ENCODE peak calls at places on chromosomes 12 and 14, in nine cellular contexts. One of them, this sample, is unnamed.

GRCh38 chr14:24307575-24308341 is at the start of gene CIDEB:
- DNase-seq in lung: peak; percentile 76
- DNase-seq in fibroblast of pulmonary artery: peak; percentile 66
- DNase-seq in OCI-LY7: peak; percentile 67
- DNase-seq in endothelial cell: peak; percentile 78
- DNase-seq in neural progenitor cell: peak; percentile 66
- DNase-seq in omental fat pad: peak; percentile 60
- DNase-seq in CD14-positive monocyte: peak; percentile 76
- DNase-seq in neural crest cell: peak; percentile 71
- DNase-seq in this sample: peak; percentile 47

GRCh38 chr12:111488271-111488670 is 82.5 kb downstream of the SH2B3 start:
- DNase-seq in lung: no peak
- DNase-seq in neural crest cell: no peak
- DNase-seq in OCI-LY7: no peak
- DNase-seq in fibroblast of pulmonary artery: peak; percentile 76
- DNase-seq in CD14-positive monocyte: no peak
- DNase-seq in omental fat pad: no peak
- DNase-seq in endothelial cell: no peak
- DNase-seq in neural progenitor cell: no peak
- DNase-seq in this sample: no peak

GRCh38 chr12:68905731-68906130 is 27.2 kb downstream of the CPM start:
- DNase-seq in neural progenitor cell: no peak
- DNase-seq in OCI-LY7: no peak
- DNase-seq in neural crest cell: no peak
- DNase-seq in CD14-positive monocyte: no peak
- DNase-seq in lung: no peak
- DNase-seq in fibroblast of pulmonary artery: no peak
- DNase-seq in endothelial cell: no peak
- DNase-seq in omental fat pad: no peak
- DNase-seq in this sample: no peak

GRCh38 chr12:14148489-14149240 is 167.3 kb upstream of the GRIN2B start:
- DNase-seq in neural crest cell: no peak
- DNase-seq in OCI-LY7: peak; percentile 64
- DNase-seq in endothelial cell: no peak
- DNase-seq in neural progenitor cell: no peak
- DNase-seq in fibroblast of pulmonary artery: no peak
- DNase-seq in lung: no peak
- DNase-seq in CD14-positive monocyte: no peak
- DNase-seq in omental fat pad: no peak
- DNase-seq in this sample: no peak

GRCh38 chr12:72230589-72230988 is 41.6 kb upstream of the TRHDE start:
- DNase-seq in neural progenitor cell: no peak
- DNase-seq in lung: no peak
- DNase-seq in omental fat pad: no peak
- DNase-seq in OCI-LY7: no peak
- DNase-seq in endothelial cell: no peak
- DNase-seq in neural crest cell: no peak
- DNase-seq in fibroblast of pulmonary artery: peak; percentile 43
- DNase-seq in CD14-positive monocyte: no peak
- DNase-seq in this sample: peak; percentile 91

GRCh38 chr14:54567634-54568561 is 970 bp downstream of the SAMD4A start:
- DNase-seq in fibroblast of pulmonary artery: peak; percentile 62
- DNase-seq in neural crest cell: peak; percentile 46
- DNase-seq in CD14-positive monocyte: peak; percentile 48
- DNase-seq in omental fat pad: no peak
- DNase-seq in endothelial cell: peak; percentile 59
- DNase-seq in lung: peak; percentile 50
- DNase-seq in OCI-LY7: peak; percentile 36
- DNase-seq in neural progenitor cell: peak; percentile 85
- DNase-seq in this sample: no peak

GRCh38 chr12:127548123-127548553 is 718.8 kb upstream of the TMEM132C start:
- DNase-seq in omental fat pad: no peak
- DNase-seq in CD14-positive monocyte: no peak
- DNase-seq in fibroblast of pulmonary artery: no peak
- DNase-seq in neural progenitor cell: no peak
- DNase-seq in lung: no peak
- DNase-seq in OCI-LY7: no peak
- DNase-seq in endothelial cell: no peak
- DNase-seq in neural crest cell: no peak
- DNase-seq in this sample: peak; percentile 89

GRCh38 chr14:61537567-61538463 is 157.5 kb upstream of the HIF1A start:
- DNase-seq in endothelial cell: no peak
- DNase-seq in neural progenitor cell: peak; percentile 54
- DNase-seq in fibroblast of pulmonary artery: peak; percentile 95
- DNase-seq in CD14-positive monocyte: no peak
- DNase-seq in omental fat pad: no peak
- DNase-seq in neural crest cell: no peak
- DNase-seq in lung: peak; percentile 73
- DNase-seq in OCI-LY7: peak; percentile 37
- DNase-seq in this sample: peak; percentile 68

GRCh38 chr12:47636908-47637780 is 68.7 kb downstream of the RPAP3 start:
- DNase-seq in omental fat pad: no peak
- DNase-seq in lung: peak; percentile 54
- DNase-seq in fibroblast of pulmonary artery: peak; percentile 30
- DNase-seq in CD14-positive monocyte: peak; percentile 47
- DNase-seq in OCI-LY7: peak; percentile 61
- DNase-seq in endothelial cell: no peak
- DNase-seq in neural crest cell: peak; percentile 13
- DNase-seq in neural progenitor cell: peak; percentile 33
- DNase-seq in this sample: peak; percentile 1

GRCh38 chr12:89593233-89593632 is 67.4 kb upstream of the POC1B start:
- DNase-seq in endothelial cell: no peak
- DNase-seq in neural crest cell: no peak
- DNase-seq in OCI-LY7: no peak
- DNase-seq in lung: no peak
- DNase-seq in omental fat pad: no peak
- DNase-seq in CD14-positive monocyte: no peak
- DNase-seq in neural progenitor cell: no peak
- DNase-seq in fibroblast of pulmonary artery: no peak
- DNase-seq in this sample: no peak

GRCh38 chr12:76871082-76871481 is 7.7 kb downstream of the CSRP2 start:
- DNase-seq in OCI-LY7: no peak
- DNase-seq in endothelial cell: no peak
- DNase-seq in CD14-positive monocyte: no peak
- DNase-seq in neural crest cell: no peak
- DNase-seq in lung: no peak
- DNase-seq in omental fat pad: no peak
- DNase-seq in fibroblast of pulmonary artery: no peak
- DNase-seq in neural progenitor cell: no peak
- DNase-seq in this sample: no peak

GRCh38 chr12:40344312-40344711 is 119.5 kb downstream of the LRRK2 start:
- DNase-seq in OCI-LY7: no peak
- DNase-seq in omental fat pad: no peak
- DNase-seq in endothelial cell: no peak
- DNase-seq in neural crest cell: no peak
- DNase-seq in lung: no peak
- DNase-seq in fibroblast of pulmonary artery: no peak
- DNase-seq in CD14-positive monocyte: no peak
- DNase-seq in neural progenitor cell: no peak
- DNase-seq in this sample: no peak

GRCh38 chr12:132190012-132190755 is 45.9 kb downstream of the NOC4L start:
- DNase-seq in omental fat pad: no peak
- DNase-seq in OCI-LY7: no peak
- DNase-seq in fibroblast of pulmonary artery: no peak
- DNase-seq in neural crest cell: peak; percentile 21
- DNase-seq in lung: no peak
- DNase-seq in CD14-positive monocyte: no peak
- DNase-seq in neural progenitor cell: peak; percentile 67
- DNase-seq in endothelial cell: peak; percentile 51
- DNase-seq in this sample: no peak

GRCh38 chr12:70638639-70639349 is 1.6 kb upstream of the PTPRB start:
- DNase-seq in OCI-LY7: no peak
- DNase-seq in CD14-positive monocyte: no peak
- DNase-seq in neural crest cell: no peak
- DNase-seq in endothelial cell: no peak
- DNase-seq in fibroblast of pulmonary artery: no peak
- DNase-seq in omental fat pad: no peak
- DNase-seq in neural progenitor cell: no peak
- DNase-seq in lung: no peak
- DNase-seq in this sample: no peak

GRCh38 chr12:26077915-26078314 is 46.9 kb downstream of the BHLHE41 start:
- DNase-seq in CD14-positive monocyte: no peak
- DNase-seq in neural progenitor cell: no peak
- DNase-seq in omental fat pad: no peak
- DNase-seq in lung: no peak
- DNase-seq in endothelial cell: no peak
- DNase-seq in neural crest cell: no peak
- DNase-seq in OCI-LY7: no peak
- DNase-seq in fibroblast of pulmonary artery: no peak
- DNase-seq in this sample: peak; percentile 26

GRCh38 chr12:47318963-47319362 is 239.2 kb upstream of the AMIGO2 start:
- DNase-seq in fibroblast of pulmonary artery: no peak
- DNase-seq in CD14-positive monocyte: no peak
- DNase-seq in neural crest cell: no peak
- DNase-seq in OCI-LY7: no peak
- DNase-seq in neural progenitor cell: no peak
- DNase-seq in omental fat pad: no peak
- DNase-seq in endothelial cell: no peak
- DNase-seq in lung: no peak
- DNase-seq in this sample: no peak

GRCh38 chr14:24837280-24838046 is 203.5 kb upstream of the GZMB start:
- DNase-seq in neural progenitor cell: no peak
- DNase-seq in OCI-LY7: no peak
- DNase-seq in fibroblast of pulmonary artery: no peak
- DNase-seq in omental fat pad: no peak
- DNase-seq in endothelial cell: no peak
- DNase-seq in CD14-positive monocyte: no peak
- DNase-seq in neural crest cell: no peak
- DNase-seq in lung: no peak
- DNase-seq in this sample: peak; percentile 43

GRCh38 chr12:104458645-104459555 is 2.2 kb downstream of the CHST11 start:
- DNase-seq in OCI-LY7: no peak
- DNase-seq in fibroblast of pulmonary artery: peak; percentile 38
- DNase-seq in CD14-positive monocyte: no peak
- DNase-seq in neural crest cell: no peak
- DNase-seq in neural progenitor cell: peak; percentile 28
- DNase-seq in omental fat pad: no peak
- DNase-seq in lung: no peak
- DNase-seq in endothelial cell: no peak
- DNase-seq in this sample: no peak
- TF ChIP-seq CTCF in OCI-LY7: peak; percentile 8
- TF ChIP-seq CTCF in fibroblast of pulmonary artery: no peak
- TF ChIP-seq CTCF in CD14-positive monocyte: no peak
- TF ChIP-seq CTCF in neural crest cell: no peak
- TF ChIP-seq CTCF in neural progenitor cell: no peak
- TF ChIP-seq CTCF in omental fat pad: no peak
- TF ChIP-seq CTCF in lung: no peak
- TF ChIP-seq CTCF in endothelial cell: no peak
- TF ChIP-seq CTCF in this sample: no peak

DNA sequence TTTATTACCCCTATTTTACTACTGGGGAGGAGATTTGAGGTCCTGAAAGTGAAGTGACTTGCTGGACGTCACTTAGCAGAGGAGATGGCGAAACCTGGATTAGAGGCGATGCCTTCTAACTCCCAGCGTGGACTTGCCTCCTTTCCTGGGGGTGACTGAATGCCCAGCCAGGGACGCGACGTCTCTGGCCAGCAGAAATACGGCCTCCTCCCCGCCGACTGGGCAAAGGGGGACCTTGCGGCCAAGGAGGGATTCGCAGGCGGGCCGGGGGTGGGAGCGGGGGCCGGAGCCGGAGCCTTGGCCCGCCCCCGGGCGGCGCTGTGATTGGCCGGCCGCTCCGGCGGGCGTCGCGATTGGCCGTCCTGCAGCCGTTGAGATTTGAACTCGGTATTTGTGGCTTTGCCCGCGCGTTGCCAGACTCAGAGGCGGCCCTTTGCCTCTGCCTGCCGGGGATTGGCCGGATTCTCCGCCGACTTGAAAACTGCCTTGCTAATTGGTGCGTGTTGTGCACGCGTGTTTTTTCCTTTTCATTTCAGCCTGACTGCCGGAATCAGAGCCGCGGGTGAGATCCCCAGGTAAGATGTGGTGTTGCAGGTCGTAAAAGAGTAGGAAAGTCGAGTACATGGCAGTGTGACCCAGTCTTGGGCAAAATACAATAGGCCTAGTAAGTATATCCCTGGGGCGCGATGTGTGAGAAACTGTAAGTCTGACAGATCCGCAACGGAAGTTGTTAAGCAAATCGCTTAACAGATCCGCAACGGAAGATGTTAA is at the start of gene NCAPD2:
- DNase-seq in neural progenitor cell: peak; percentile 97
- DNase-seq in endothelial cell: peak; percentile 94
- DNase-seq in fibroblast of pulmonary artery: peak; percentile 96
- DNase-seq in omental fat pad: peak; percentile 80
- DNase-seq in neural crest cell: peak; percentile 87
- DNase-seq in CD14-positive monocyte: peak; percentile 91
- DNase-seq in lung: peak; percentile 95
- DNase-seq in OCI-LY7: peak; percentile 98
- DNase-seq in this sample: peak; percentile 97
- TF ChIP-seq CTCF in neural progenitor cell: peak; percentile 29
- TF ChIP-seq CTCF in endothelial cell: peak; percentile 33
- TF ChIP-seq CTCF in fibroblast of pulmonary artery: no peak
- TF ChIP-seq CTCF in omental fat pad: peak; percentile 37
- TF ChIP-seq CTCF in neural crest cell: peak; percentile 46
- TF ChIP-seq CTCF in CD14-positive monocyte: peak; percentile 19
- TF ChIP-seq CTCF in lung: no peak
- TF ChIP-seq CTCF in OCI-LY7: peak; percentile 40
- TF ChIP-seq CTCF in this sample: peak; percentile 66

GRCh38 chr14:26004342-26004741 is 593.5 kb downstream of the NOVA1 start:
- DNase-seq in fibroblast of pulmonary artery: no peak
- DNase-seq in neural progenitor cell: no peak
- DNase-seq in neural crest cell: no peak
- DNase-seq in endothelial cell: no peak
- DNase-seq in lung: no peak
- DNase-seq in CD14-positive monocyte: no peak
- DNase-seq in omental fat pad: no peak
- DNase-seq in OCI-LY7: no peak
- DNase-seq in this sample: no peak
- TF ChIP-seq CTCF in fibroblast of pulmonary artery: no peak
- TF ChIP-seq CTCF in neural progenitor cell: no peak
- TF ChIP-seq CTCF in neural crest cell: no peak
- TF ChIP-seq CTCF in endothelial cell: no peak
- TF ChIP-seq CTCF in lung: no peak
- TF ChIP-seq CTCF in CD14-positive monocyte: no peak
- TF ChIP-seq CTCF in omental fat pad: no peak
- TF ChIP-seq CTCF in OCI-LY7: no peak
- TF ChIP-seq CTCF in this sample: no peak

DNA sequence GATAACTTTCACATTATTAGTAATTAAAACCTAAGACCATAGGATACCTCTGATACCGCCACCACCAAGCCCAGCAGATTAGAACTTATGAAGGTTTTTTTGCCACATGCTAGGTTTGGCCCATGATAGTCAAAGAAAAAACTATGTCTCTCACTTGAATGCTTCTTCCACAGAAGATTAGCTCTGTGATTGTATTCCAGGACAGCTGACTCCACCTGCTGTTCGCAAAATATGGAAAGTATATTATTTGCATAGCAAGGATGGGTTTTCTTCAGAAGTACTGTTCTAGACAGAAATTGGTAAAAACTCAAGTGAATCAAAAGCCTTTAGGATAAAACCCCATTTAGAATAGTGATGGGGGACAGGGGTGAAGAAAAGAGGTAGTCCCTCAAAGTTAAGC is 42.2 kb downstream of the PPFIBP1 start:
- DNase-seq in neural crest cell: no peak
- DNase-seq in OCI-LY7: no peak
- DNase-seq in fibroblast of pulmonary artery: no peak
- DNase-seq in CD14-positive monocyte: no peak
- DNase-seq in omental fat pad: no peak
- DNase-seq in endothelial cell: no peak
- DNase-seq in lung: no peak
- DNase-seq in neural progenitor cell: no peak
- DNase-seq in this sample: no peak
- TF ChIP-seq CTCF in neural crest cell: no peak
- TF ChIP-seq CTCF in OCI-LY7: no peak
- TF ChIP-seq CTCF in fibroblast of pulmonary artery: no peak
- TF ChIP-seq CTCF in CD14-positive monocyte: no peak
- TF ChIP-seq CTCF in omental fat pad: no peak
- TF ChIP-seq CTCF in endothelial cell: no peak
- TF ChIP-seq CTCF in lung: no peak
- TF ChIP-seq CTCF in neural progenitor cell: no peak
- TF ChIP-seq CTCF in this sample: no peak

This sample was measured in HFFc6.